ENCODE peak calls at places on chromosome 2, in six cellular contexts. L is GM23248, T is left lung, G is cardiac muscle cell, M is heart right ventricle, A is colonic mucosa. P is an unnamed sample. For H3K4me1, the result is how much of the 10 kb centered on the place peaks cover.

GRCh38 chr2:7057865-7058400 is 140.7 kb downstream of the RNF144A start:
- DNase-seq in L (no peak), T (no peak), G (no peak), M (no peak), A (no peak), P (no peak)

GRCh38 chr2:106085441-106085911 is 108.6 kb downstream of the UXS1 start:
- DNase-seq in L (peak), T (no peak), G (peak), M (peak), A (peak), P (no peak)

GRCh38 chr2:195413422-195413821 is 243.6 kb upstream of the SLC39A10 start:
- DNase-seq in L (no peak), T (no peak), G (no peak), M (no peak), A (no peak), P (no peak)

GRCh38 chr2:167509585-167509984 is 621.3 kb downstream of the XIRP2 start:
- DNase-seq in L (peak), T (no peak), G (peak), M (no peak), A (no peak), P (peak)

GRCh38 chr2:228689049-228689448 is 507.6 kb upstream of the SPHKAP start:
- DNase-seq in L (peak), T (no peak), G (peak), M (no peak), A (no peak), P (peak)

GRCh38 chr2:121098556-121098955 is 186.4 kb downstream of the TFCP2L1 start:
- DNase-seq in L (no peak), T (no peak), G (no peak), M (no peak), A (no peak), P (no peak)

GRCh38 chr2:56185101-56185581 is 1.4 kb downstream of the CCDC85A start:
- DNase-seq in L (peak), T (peak), G (peak), M (peak), A (peak), P (no peak)

GRCh38 chr2:240519396-240520142 is 38.2 kb downstream of the ANKMY1 start:
- DNase-seq in L (peak), T (no peak), G (peak), M (no peak), A (no peak), P (no peak)

GRCh38 chr2:23592061-23592685 is 207.2 kb downstream of the KLHL29 start:
- DNase-seq in L (no peak), T (no peak), G (no peak), M (no peak), A (no peak), P (no peak)

GRCh38 chr2:206423147-206423546 is 20.2 kb upstream of the ADAM23 start:
- DNase-seq in L (no peak), T (no peak), G (peak), M (no peak), A (no peak), P (no peak)

GRCh38 chr2:170229125-170229524 is 51.2 kb downstream of the MYO3B start:
- DNase-seq in L (no peak), T (no peak), G (no peak), M (no peak), A (no peak), P (no peak)

GRCh38 chr2:47783491-47784330 is 766 bp downstream of the MSH6 start:
- DNase-seq in L (peak), T (peak), G (peak), M (peak), A (peak), P (peak)

GRCh38 chr2:159891917-159892691 is 94.1 kb upstream of the CD302 start:
- DNase-seq in L (peak), T (no peak), G (peak), M (no peak), A (no peak), P (no peak)

GRCh38 chr2:5367321-5367720 is 324.9 kb upstream of the SOX11 start:
- DNase-seq in L (no peak), T (no peak), G (no peak), M (no peak), A (no peak), P (no peak)

GRCh38 chr2:74867841-74868658 is 34.1 kb downstream of the HK2 start:
- DNase-seq in L (peak), T (no peak), G (peak), M (no peak), A (no peak), P (no peak)

GRCh38 chr2:180670302-180671003 is 310.0 kb upstream of the UBE2E3 start:
- DNase-seq in L (no peak), T (no peak), G (no peak), M (no peak), A (no peak), P (no peak)

GRCh38 chr2:220441404-220441803 is 814.0 kb downstream of the SLC4A3 start:
- DNase-seq in L (no peak), T (no peak), G (no peak), M (no peak), A (no peak), P (no peak)

GRCh38 chr2:134438371-134438770 is 184.5 kb downstream of the MGAT5 start:
- DNase-seq in L (no peak), T (no peak), G (no peak), M (no peak), A (no peak), P (no peak)

GRCh38 chr2:28239152-28239551 is 153.5 kb upstream of the FOSL2 start:
- DNase-seq in L (no peak), T (no peak), G (no peak), M (no peak), A (no peak), P (no peak)

GRCh38 chr2:86443601-86444000 is 2.4 kb downstream of the KDM3A start:
- DNase-seq in L (no peak), T (no peak), G (no peak), M (no peak), A (no peak), P (no peak)

GRCh38 chr2:86441789-86442641 is 844 bp downstream of the KDM3A start:
- DNase-seq in L (peak), T (peak), G (peak), M (peak), A (peak), P (no peak)

GRCh38 chr2:86446060-86446459 is 4.9 kb downstream of the KDM3A start:
- DNase-seq in L (peak), T (no peak), G (no peak), M (no peak), A (no peak), P (no peak)

GRCh38 chr2:86442642-86443005 is 1.5 kb downstream of the KDM3A start:
- DNase-seq in L (peak), T (peak), G (peak), M (peak), A (peak), P (peak)

GRCh38 chr2:86445436-86445835 is 4.3 kb downstream of the KDM3A start:
- DNase-seq in L (no peak), T (no peak), G (no peak), M (no peak), A (no peak), P (no peak)
- H3K4me3 ChIP-seq in L (no peak), T (no peak), G (no peak), M (no peak), A (no peak), P (no peak)

GRCh38 chr2:45935791-45936622 is 284.5 kb downstream of the PRKCE start:
- DNase-seq in L (peak), T (peak), G (peak), M (peak), A (peak), P (peak)

GRCh38 chr2:45941758-45942738 is 290.6 kb downstream of the PRKCE start:
- DNase-seq in L (peak), T (no peak), G (peak), M (no peak), A (no peak), P (no peak)

GRCh38 chr2:45938649-45939511 is 287.4 kb downstream of the PRKCE start:
- DNase-seq in L (peak), T (peak), G (peak), M (peak), A (peak), P (no peak)

GRCh38 chr2:45936623-45936979 is 285.1 kb downstream of the PRKCE start:
- DNase-seq in L (no peak), T (no peak), G (no peak), M (no peak), A (no peak), P (no peak)

GRCh38 chr2:45937990-45938389 is 286.5 kb downstream of the PRKCE start:
- DNase-seq in L (no peak), T (no peak), G (no peak), M (no peak), A (no peak), P (no peak)
- H3K27ac ChIP-seq in L (peak), T (peak), G (no peak), M (no peak), A (peak), P (no peak)

DNA sequence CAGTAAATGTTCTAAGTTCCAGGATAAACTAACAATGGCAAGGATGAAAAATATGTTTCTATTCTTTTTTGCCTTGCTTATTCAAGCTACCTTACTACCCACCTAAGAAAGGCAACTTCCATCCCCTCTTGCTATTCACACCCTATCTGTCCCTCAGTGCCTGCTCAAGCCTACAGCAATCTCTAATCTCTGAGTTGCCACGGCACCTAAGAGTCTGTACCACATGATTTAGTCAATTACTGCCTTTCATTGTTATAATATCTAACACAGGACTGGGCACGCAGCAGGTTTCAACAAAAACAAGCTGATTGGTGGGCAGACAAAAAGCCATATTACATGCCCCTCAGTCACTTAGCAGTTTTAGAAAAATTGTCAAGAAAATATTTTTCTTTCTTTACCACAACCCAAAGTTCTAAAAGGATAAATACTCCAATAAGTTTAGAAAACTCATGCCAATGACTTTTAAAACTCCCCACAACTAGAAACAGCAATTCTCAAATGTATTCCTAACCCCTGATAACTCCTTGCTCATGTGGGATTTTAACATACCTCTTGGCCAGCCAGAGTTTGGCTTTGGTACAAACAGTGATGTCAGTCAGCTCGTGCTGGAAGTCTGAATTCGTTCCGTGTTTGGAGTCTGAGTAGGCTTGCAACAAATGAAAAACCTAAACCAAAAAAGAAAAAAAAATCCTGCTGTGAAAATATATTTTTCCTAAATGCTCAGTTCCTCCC is 117.3 kb upstream of the ZFP36L2 start:
- DNase-seq in L (peak), T (no peak), G (peak), M (peak), A (peak), P (no peak)
- H3K4me1 ChIP-seq in L (under half), T (under half), G (half or more), M (half or more), A (under half), P (under half)

GRCh38 chr2:143110759-143111428 is 18.3 kb upstream of the ARHGAP15 start:
- DNase-seq in L (peak), T (no peak), G (peak), M (peak), A (peak), P (peak)
- H3K4me3 ChIP-seq in L (no peak), T (no peak), G (no peak), M (no peak), A (no peak), P (no peak)

DNA sequence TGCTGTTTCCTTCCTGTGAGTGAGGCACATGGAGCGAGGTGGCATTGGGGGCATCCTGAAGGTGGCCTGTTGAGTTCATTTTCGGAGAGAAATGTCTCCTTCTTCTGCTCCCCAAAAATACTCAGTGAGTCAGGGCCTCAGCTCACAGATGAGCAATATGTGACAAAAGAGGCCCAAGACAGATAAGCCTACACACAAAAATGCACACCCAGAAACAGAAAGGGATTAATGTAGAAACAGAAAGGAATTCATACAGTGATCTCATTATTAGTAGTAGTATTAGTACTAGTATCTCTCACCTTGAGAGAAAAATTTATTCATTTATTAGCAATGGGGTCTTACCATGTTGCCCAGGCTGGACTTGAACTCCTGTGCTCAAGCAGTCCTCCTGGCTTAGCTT is 5.1 kb downstream of the GPR75 start:
- DNase-seq in L (peak), T (no peak), G (no peak), M (no peak), A (no peak), P (no peak)
- H3K27ac ChIP-seq in L (peak), T (no peak), G (peak), M (no peak), A (no peak), P (no peak)

GRCh38 chr2:2293527-2294089 is 37.5 kb downstream of the MYT1L start:
- DNase-seq in L (no peak), T (peak), G (no peak), M (no peak), A (no peak), P (no peak)
- H3K4me1 ChIP-seq in L (under half), T (under half), G (under half), M (under half), A (under half), P (under half)

GRCh38 chr2:127672341-127673303 is 2.7 kb downstream of the LIMS2 start:
- DNase-seq in L (peak), T (peak), G (no peak), M (peak), A (no peak), P (no peak)
- H3K4me3 ChIP-seq in L (peak), T (peak), G (no peak), M (peak), A (peak), P (no peak)

GRCh38 chr2:239267411-239267941 is 133.3 kb downstream of the HDAC4 start:
- DNase-seq in L (peak), T (no peak), G (peak), M (peak), A (peak), P (no peak)

GRCh38 chr2:239266436-239266770 is 134.4 kb downstream of the HDAC4 start:
- DNase-seq in L (no peak), T (no peak), G (no peak), M (no peak), A (no peak), P (no peak)

GRCh38 chr2:239265681-239266435 is 135.0 kb downstream of the HDAC4 start:
- DNase-seq in L (no peak), T (no peak), G (no peak), M (no peak), A (no peak), P (no peak)

GRCh38 chr2:239268082-239268481 is 132.7 kb downstream of the HDAC4 start:
- DNase-seq in L (peak), T (no peak), G (no peak), M (no peak), A (peak), P (no peak)

DNA sequence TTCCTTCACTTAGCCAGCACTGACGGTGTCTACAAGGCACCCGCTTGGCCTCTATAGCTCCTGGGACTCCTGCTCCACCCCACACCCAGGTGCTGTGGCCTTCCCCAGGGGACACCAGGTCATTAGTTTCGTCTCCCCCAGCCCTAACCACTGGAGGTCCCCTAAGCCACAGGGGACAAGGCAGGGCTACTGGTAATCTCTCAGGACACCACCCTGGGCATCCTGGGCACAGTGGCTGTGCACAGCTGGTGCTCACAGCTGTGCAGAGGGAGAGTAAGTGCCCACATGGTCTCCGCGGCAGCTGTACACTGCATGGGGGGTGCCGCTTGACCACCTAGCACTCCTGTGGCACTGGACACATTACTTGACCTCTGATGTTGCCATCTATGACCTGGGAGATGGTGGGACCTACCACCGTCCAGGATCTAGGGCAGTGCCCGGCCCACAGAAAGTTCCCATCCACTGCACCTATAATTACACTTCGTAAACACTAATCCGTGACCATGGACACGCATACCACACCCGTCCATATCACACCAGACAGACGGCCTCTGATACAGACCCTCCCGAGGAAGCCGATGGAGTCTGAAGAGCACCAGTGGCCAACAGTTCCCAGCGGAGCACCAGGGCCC is 133.9 kb downstream of the HDAC4 start:
- DNase-seq in L (no peak), T (no peak), G (no peak), M (no peak), A (no peak), P (no peak)
- H3K27ac ChIP-seq in L (peak), T (peak), G (no peak), M (peak), A (peak), P (no peak)

DNA sequence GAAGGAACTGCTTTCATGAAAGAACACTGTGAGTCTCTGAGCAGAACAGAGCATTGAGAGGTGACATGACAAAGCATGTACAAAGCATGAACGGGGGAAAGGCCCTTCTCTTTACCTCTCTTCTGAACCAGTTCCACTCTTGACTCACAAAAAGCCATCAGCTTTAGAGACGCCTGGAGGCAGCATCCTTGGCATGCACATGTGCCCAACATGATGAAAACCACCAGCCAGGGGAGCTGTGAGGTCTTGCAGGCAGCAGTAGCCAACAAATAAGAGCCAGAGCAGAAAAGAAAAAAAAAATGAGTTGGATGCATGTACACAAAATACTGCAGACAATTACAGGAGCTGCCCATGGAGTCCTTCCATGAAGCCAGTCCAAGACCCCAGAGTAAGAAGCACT is 95.5 kb upstream of the AGAP1 start:
- DNase-seq in L (no peak), T (no peak), G (no peak), M (no peak), A (no peak), P (no peak)
- H3K4me1 ChIP-seq in L (under half), T (under half), G (under half), M (under half), A (under half), P (under half)